ENCODE peak calls at places on chromosomes 5 and 9, in eight cellular contexts. X is ovary; G is pancreas; V is CD8-positive, alpha-beta T cell; Q is body of pancreas; H is AG09309; B is epithelial cell of esophagus; M is fibroblast of mammary gland. W is an unnamed sample.

GRCh38 chr9:137672907-137673791 is 54.3 kb downstream of the EHMT1 start:
- DNase-seq in X (peak; percentile 43), G (no peak), V (peak; percentile 46), Q (peak; percentile 74), H (peak; percentile 41), B (peak; percentile 71), M (peak; percentile 83), W (peak; percentile 85)

GRCh38 chr5:35926389-35927051 is 11.9 kb downstream of the CAPSL start:
- DNase-seq in X (peak; percentile 10), G (no peak), V (peak; percentile 70), Q (peak; percentile 62), H (no peak), B (peak; percentile 54), M (peak; percentile 58), W (peak; percentile 66)

GRCh38 chr5:58406394-58406793 is 53.5 kb downstream of the PLK2 start:
- DNase-seq in X (no peak), G (no peak), V (no peak), Q (no peak), H (no peak), B (peak; percentile 32), M (no peak), W (no peak)

GRCh38 chr9:22008662-22009562 is at the start of gene CDKN2B:
- DNase-seq in X (peak; percentile 95), G (peak; percentile 98), V (peak; percentile 63), Q (peak; percentile 94), H (peak; percentile 87), B (peak; percentile 96), M (peak; percentile 94), W (peak; percentile 98)

GRCh38 chr5:125487231-125487630 is 740.8 kb upstream of the ZNF608 start:
- DNase-seq in X (no peak), G (no peak), V (no peak), Q (no peak), H (no peak), B (no peak), M (no peak), W (no peak)

GRCh38 chr9:134059188-134059641 is 8.6 kb downstream of the BRD3 start:
- DNase-seq in X (peak; percentile 4), G (no peak), V (peak; percentile 2), Q (no peak), H (no peak), B (no peak), M (no peak), W (no peak)

GRCh38 chr5:112146323-112146848 is 272.7 kb downstream of the EPB41L4A start:
- DNase-seq in X (no peak), G (no peak), V (no peak), Q (peak; percentile 26), H (peak; percentile 89), B (peak; percentile 87), M (peak; percentile 97), W (peak; percentile 93)

GRCh38 chr5:178177569-178177968 is 9.6 kb downstream of the GMCL2 start:
- DNase-seq in X (no peak), G (no peak), V (no peak), Q (no peak), H (no peak), B (no peak), M (no peak), W (no peak)

GRCh38 chr5:139104577-139105271 is 93.4 kb downstream of the SIL1 start:
- DNase-seq in X (peak; percentile 86), G (no peak), V (no peak), Q (peak; percentile 40), H (peak; percentile 74), B (peak; percentile 82), M (peak; percentile 97), W (peak; percentile 96)

GRCh38 chr5:163377982-163378381 is 59.4 kb upstream of the CCNG1 start:
- DNase-seq in X (no peak), G (no peak), V (no peak), Q (no peak), H (no peak), B (no peak), M (no peak), W (no peak)

GRCh38 chr5:96340357-96340756 is 92.7 kb downstream of the PCSK1 start:
- DNase-seq in X (no peak), G (no peak), V (no peak), Q (no peak), H (no peak), B (no peak), M (peak; percentile 79), W (peak; percentile 85)

GRCh38 chr5:957730-958485 is 50.7 kb upstream of the NKD2 start:
- DNase-seq in X (no peak), G (no peak), V (no peak), Q (no peak), H (no peak), B (no peak), M (no peak), W (no peak)

GRCh38 chr5:956178-956761 is 52.3 kb upstream of the NKD2 start:
- DNase-seq in X (no peak), G (no peak), V (no peak), Q (no peak), H (no peak), B (no peak), M (no peak), W (no peak)

GRCh38 chr5:958701-959571 is 49.7 kb upstream of the NKD2 start:
- DNase-seq in X (peak; percentile 74), G (no peak), V (no peak), Q (peak; percentile 60), H (no peak), B (no peak), M (peak; percentile 98), W (peak; percentile 78)

GRCh38 chr5:959581-960531 is 48.7 kb upstream of the NKD2 start:
- DNase-seq in X (no peak), G (no peak), V (no peak), Q (no peak), H (no peak), B (no peak), M (no peak), W (no peak)

GRCh38 chr5:956941-957729 is 51.5 kb upstream of the NKD2 start:
- DNase-seq in X (no peak), G (no peak), V (peak; percentile 25), Q (peak; percentile 65), H (peak; percentile 78), B (no peak), M (peak; percentile 86), W (peak; percentile 95)
- H3K4me3 ChIP-seq in X (no peak overlapping the region), G (no peak overlapping the region), V (no peak overlapping the region), Q (no peak overlapping the region), H (no peak overlapping the region), B (no peak overlapping the region), M (no peak overlapping the region), W (no peak overlapping the region)

DNA sequence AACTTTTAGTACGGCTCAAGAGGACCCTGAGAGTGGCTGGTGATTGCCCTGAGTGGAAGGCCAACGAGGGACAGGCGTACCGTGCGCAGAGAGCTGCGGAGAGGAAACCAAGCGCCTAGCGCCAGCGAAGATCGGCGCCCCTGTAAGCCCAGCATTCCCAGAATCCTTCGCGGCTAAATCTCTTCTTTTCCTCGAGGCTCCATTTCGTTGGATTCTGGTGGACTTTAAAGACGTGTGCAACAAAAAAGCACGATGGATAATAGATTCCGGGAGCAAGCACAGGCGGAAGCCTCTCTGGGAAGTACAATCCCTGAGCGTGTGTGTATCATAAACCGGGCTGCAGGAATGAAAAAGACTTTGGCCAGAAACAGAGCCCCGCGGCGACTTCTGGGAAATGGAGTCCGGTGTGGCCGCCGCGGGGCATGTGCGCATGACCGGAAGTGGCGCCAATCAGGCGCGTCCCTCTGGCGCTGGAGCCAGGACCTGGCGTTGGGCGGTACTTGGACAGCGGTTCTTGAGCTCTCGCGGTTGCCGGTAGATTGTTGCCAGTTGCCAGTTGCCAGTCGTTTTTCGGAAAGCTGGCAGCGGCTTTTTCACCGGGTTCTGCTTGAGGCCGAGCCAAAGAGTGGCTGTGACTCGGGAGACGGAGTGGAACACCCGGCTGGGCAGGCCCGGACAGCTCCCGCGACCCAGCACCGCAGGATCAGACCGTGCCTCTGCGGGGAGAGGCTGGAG is at the start of gene ZNF79:
- DNase-seq in X (peak; percentile 92), G (peak; percentile 97), V (peak; percentile 90), Q (peak; percentile 95), H (peak; percentile 57), B (peak; percentile 95), M (peak; percentile 89), W (peak; percentile 91)
- TF ChIP-seq CTCF in X (no peak), G (no peak), V (no peak), Q (no peak), H (no peak), B (no peak), M (no peak), W (no peak)

GRCh38 chr5:75656311-75657003 is 45.2 kb downstream of the ANKDD1B start:
- DNase-seq in X (peak; percentile 11), G (peak; percentile 69), V (no peak), Q (peak; percentile 42), H (peak; percentile 25), B (peak; percentile 80), M (peak; percentile 43), W (peak; percentile 41)
- H3K4me3 ChIP-seq in X (peak overlapping the region; percentile 29), G (peak overlapping the region; percentile 44), V (peak overlapping the region; percentile 29), Q (no peak overlapping the region), H (peak overlapping the region; percentile 65), B (peak overlapping the region; percentile 51), M (peak overlapping the region; percentile 68), W (peak overlapping the region; percentile 55)

GRCh38 chr5:135691116-135691515 is 112.3 kb upstream of the CXCL14 start:
- DNase-seq in X (no peak), G (no peak), V (no peak), Q (no peak), H (no peak), B (no peak), M (no peak), W (no peak)
- TF ChIP-seq CTCF in X (no peak), G (no peak), V (no peak), Q (no peak), H (no peak), B (no peak), M (no peak), W (no peak)

DNA sequence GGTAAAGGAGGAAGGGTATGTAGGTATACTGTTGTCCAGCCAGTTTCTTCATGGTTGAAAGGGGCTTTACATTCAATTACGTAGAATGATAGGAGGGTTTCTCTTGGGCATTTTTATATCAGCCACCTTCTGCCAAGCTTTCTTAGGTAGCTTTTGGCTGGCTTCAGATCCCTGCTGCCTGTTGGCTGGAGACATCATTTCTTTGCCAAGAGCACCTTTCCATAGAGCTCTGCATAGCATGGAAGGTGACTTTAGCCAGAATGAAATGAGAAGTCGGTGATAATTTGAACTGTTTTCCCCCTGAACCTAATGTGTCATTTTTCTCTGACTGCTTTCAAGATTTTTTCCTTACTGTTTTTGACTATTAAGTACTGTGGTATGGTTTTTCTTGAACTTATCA is 26.9 kb downstream of the TMEFF1 start:
- DNase-seq in X (no peak), G (no peak), V (no peak), Q (no peak), H (no peak), B (no peak), M (no peak), W (no peak)
- H3K4me3 ChIP-seq in X (no peak overlapping the region), G (no peak overlapping the region), V (no peak overlapping the region), Q (no peak overlapping the region), H (no peak overlapping the region), B (no peak overlapping the region), M (no peak overlapping the region), W (no peak overlapping the region)

DNA sequence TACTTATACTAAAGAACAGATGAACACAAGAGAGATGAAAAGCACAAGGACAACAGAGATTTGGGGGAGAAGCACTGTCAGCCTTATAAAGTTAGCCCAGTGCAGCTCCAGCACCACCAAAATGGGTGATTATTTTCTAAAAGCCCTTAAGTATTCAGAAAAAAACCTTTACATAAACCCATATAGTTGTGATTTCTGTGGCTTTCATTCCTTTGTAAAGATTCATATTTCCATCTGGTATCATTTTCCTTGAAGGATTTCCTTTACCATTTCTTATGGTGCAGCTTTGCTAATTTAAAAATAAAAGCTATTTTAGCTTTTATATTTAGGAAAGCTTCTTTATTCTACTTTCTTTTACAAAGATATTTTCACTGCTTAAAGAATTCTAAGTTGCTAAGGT is 311.0 kb downstream of the TMEM167A start:
- DNase-seq in X (no peak), G (no peak), V (no peak), Q (no peak), H (no peak), B (no peak), M (no peak), W (no peak)
- TF ChIP-seq CTCF in X (no peak), G (no peak), V (no peak), Q (no peak), H (no peak), B (no peak), M (no peak), W (no peak)